ENCODE peak calls at places on chromosomes 13 and 19, in five cellular contexts. One of them, this sample, is unnamed. For H3K36me3 and H3K27me3, the result is how much of the 10 kb centered on the place peaks cover.

GRCh38 chr19:17948967-17949930 is 16.4 kb downstream of the CCDC124 start:
- DNase-seq in brain microvascular endothelial cell: no peak
- DNase-seq in tibial nerve: no peak
- DNase-seq in hepatocyte: no peak
- DNase-seq in heart left ventricle: no peak
- DNase-seq in this sample: peak

GRCh38 chr13:25067054-25067453 is 28.9 kb upstream of the PABPC3 start:
- DNase-seq in heart left ventricle: no peak
- DNase-seq in brain microvascular endothelial cell: no peak
- DNase-seq in tibial nerve: no peak
- DNase-seq in hepatocyte: no peak
- DNase-seq in this sample: no peak

GRCh38 chr19:38149597-38149996 is 74.4 kb downstream of the DPF1 start:
- DNase-seq in tibial nerve: no peak
- DNase-seq in brain microvascular endothelial cell: no peak
- DNase-seq in heart left ventricle: no peak
- DNase-seq in hepatocyte: no peak
- DNase-seq in this sample: no peak

GRCh38 chr13:23709521-23709920 is 139.3 kb downstream of the TNFRSF19 start:
- DNase-seq in brain microvascular endothelial cell: no peak
- DNase-seq in hepatocyte: no peak
- DNase-seq in heart left ventricle: no peak
- DNase-seq in tibial nerve: no peak
- DNase-seq in this sample: no peak

GRCh38 chr19:30333291-30334065 is 38.7 kb upstream of the ZNF536 start:
- DNase-seq in tibial nerve: no peak
- DNase-seq in heart left ventricle: no peak
- DNase-seq in brain microvascular endothelial cell: no peak
- DNase-seq in hepatocyte: no peak
- DNase-seq in this sample: no peak

GRCh38 chr19:4641132-4641531 is 1.8 kb downstream of the TNFAIP8L1 start:
- DNase-seq in brain microvascular endothelial cell: no peak
- DNase-seq in hepatocyte: peak
- DNase-seq in heart left ventricle: no peak
- DNase-seq in tibial nerve: no peak
- DNase-seq in this sample: no peak

GRCh38 chr19:56098731-56099577 is 22.1 kb downstream of the ZNF787 start:
- DNase-seq in brain microvascular endothelial cell: no peak
- DNase-seq in heart left ventricle: no peak
- DNase-seq in tibial nerve: no peak
- DNase-seq in hepatocyte: no peak
- DNase-seq in this sample: no peak

GRCh38 chr19:54662730-54663129 is at the start of gene LILRB4:
- DNase-seq in tibial nerve: peak
- DNase-seq in hepatocyte: no peak
- DNase-seq in brain microvascular endothelial cell: no peak
- DNase-seq in heart left ventricle: peak
- DNase-seq in this sample: no peak

GRCh38 chr19:5707576-5708575 is 12.1 kb downstream of the LONP1 start:
- DNase-seq in heart left ventricle: no peak
- DNase-seq in tibial nerve: no peak
- DNase-seq in brain microvascular endothelial cell: no peak
- DNase-seq in hepatocyte: no peak
- DNase-seq in this sample: no peak

GRCh38 chr19:5705552-5705951 is 14.4 kb downstream of the LONP1 start:
- DNase-seq in tibial nerve: no peak
- DNase-seq in hepatocyte: no peak
- DNase-seq in heart left ventricle: no peak
- DNase-seq in brain microvascular endothelial cell: no peak
- DNase-seq in this sample: no peak

GRCh38 chr19:5700455-5701092 is 10.5 kb downstream of the RPL36 start:
- DNase-seq in hepatocyte: peak
- DNase-seq in brain microvascular endothelial cell: no peak
- DNase-seq in tibial nerve: no peak
- DNase-seq in heart left ventricle: no peak
- DNase-seq in this sample: no peak

GRCh38 chr19:5706876-5707573 is 12.9 kb downstream of the LONP1 start:
- DNase-seq in heart left ventricle: no peak
- DNase-seq in hepatocyte: no peak
- DNase-seq in brain microvascular endothelial cell: no peak
- DNase-seq in tibial nerve: no peak
- DNase-seq in this sample: no peak

GRCh38 chr19:5703819-5704818 is 14.0 kb downstream of the RPL36 start:
- DNase-seq in brain microvascular endothelial cell: no peak
- DNase-seq in heart left ventricle: no peak
- DNase-seq in tibial nerve: no peak
- DNase-seq in hepatocyte: no peak
- DNase-seq in this sample: no peak
- H3K36me3 ChIP-seq in brain microvascular endothelial cell: half or more
- H3K36me3 ChIP-seq in heart left ventricle: under half
- H3K36me3 ChIP-seq in tibial nerve: under half
- H3K36me3 ChIP-seq in hepatocyte: under half
- H3K36me3 ChIP-seq in this sample: under half

DNA sequence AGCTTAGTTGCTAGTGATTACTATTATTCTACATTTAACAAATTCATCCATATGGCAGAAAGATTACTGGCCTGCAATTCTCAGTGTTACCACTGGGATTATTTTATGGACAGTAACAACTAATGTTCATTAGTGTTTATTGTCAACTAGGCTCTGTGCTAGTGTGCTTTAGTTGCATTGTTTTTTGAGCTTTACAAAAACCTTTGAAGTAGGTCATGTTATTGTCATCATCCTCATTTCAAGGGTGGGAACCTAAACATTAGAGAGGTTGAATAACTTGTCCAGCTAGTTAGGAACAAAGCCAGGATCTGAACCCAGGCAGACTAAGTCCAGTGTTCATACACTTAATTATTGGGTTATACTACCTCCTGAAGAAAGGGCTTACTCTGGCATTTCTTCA is 27.8 kb upstream of the TDRD3 start:
- DNase-seq in tibial nerve: no peak
- DNase-seq in hepatocyte: no peak
- DNase-seq in brain microvascular endothelial cell: no peak
- DNase-seq in heart left ventricle: no peak
- DNase-seq in this sample: no peak
- TF ChIP-seq CTCF in tibial nerve: no peak
- TF ChIP-seq CTCF in hepatocyte: peak
- TF ChIP-seq CTCF in brain microvascular endothelial cell: peak
- TF ChIP-seq CTCF in heart left ventricle: peak
- TF ChIP-seq CTCF in this sample: peak

GRCh38 chr19:12996542-12997094 is 1.3 kb downstream of the NFIX start:
- DNase-seq in hepatocyte: no peak
- DNase-seq in tibial nerve: peak
- DNase-seq in heart left ventricle: peak
- DNase-seq in brain microvascular endothelial cell: no peak
- DNase-seq in this sample: no peak
- H3K27me3 ChIP-seq in hepatocyte: half or more
- H3K27me3 ChIP-seq in tibial nerve: under half
- H3K27me3 ChIP-seq in heart left ventricle: under half
- H3K27me3 ChIP-seq in brain microvascular endothelial cell: under half
- H3K27me3 ChIP-seq in this sample: under half

GRCh38 chr19:2228157-2229030 is 7.7 kb downstream of the PLEKHJ1 start:
- DNase-seq in tibial nerve: no peak
- DNase-seq in hepatocyte: no peak
- DNase-seq in heart left ventricle: no peak
- DNase-seq in brain microvascular endothelial cell: no peak
- DNase-seq in this sample: no peak

GRCh38 chr19:2231621-2232221 is 4.4 kb downstream of the PLEKHJ1 start:
- DNase-seq in hepatocyte: no peak
- DNase-seq in tibial nerve: no peak
- DNase-seq in heart left ventricle: no peak
- DNase-seq in brain microvascular endothelial cell: no peak
- DNase-seq in this sample: no peak

GRCh38 chr19:2230807-2231533 is 5.2 kb downstream of the PLEKHJ1 start:
- DNase-seq in tibial nerve: no peak
- DNase-seq in heart left ventricle: no peak
- DNase-seq in hepatocyte: no peak
- DNase-seq in brain microvascular endothelial cell: no peak
- DNase-seq in this sample: no peak

GRCh38 chr19:2229103-2230028 is 6.8 kb downstream of the PLEKHJ1 start:
- DNase-seq in hepatocyte: no peak
- DNase-seq in tibial nerve: no peak
- DNase-seq in heart left ventricle: no peak
- DNase-seq in brain microvascular endothelial cell: no peak
- DNase-seq in this sample: no peak

DNA sequence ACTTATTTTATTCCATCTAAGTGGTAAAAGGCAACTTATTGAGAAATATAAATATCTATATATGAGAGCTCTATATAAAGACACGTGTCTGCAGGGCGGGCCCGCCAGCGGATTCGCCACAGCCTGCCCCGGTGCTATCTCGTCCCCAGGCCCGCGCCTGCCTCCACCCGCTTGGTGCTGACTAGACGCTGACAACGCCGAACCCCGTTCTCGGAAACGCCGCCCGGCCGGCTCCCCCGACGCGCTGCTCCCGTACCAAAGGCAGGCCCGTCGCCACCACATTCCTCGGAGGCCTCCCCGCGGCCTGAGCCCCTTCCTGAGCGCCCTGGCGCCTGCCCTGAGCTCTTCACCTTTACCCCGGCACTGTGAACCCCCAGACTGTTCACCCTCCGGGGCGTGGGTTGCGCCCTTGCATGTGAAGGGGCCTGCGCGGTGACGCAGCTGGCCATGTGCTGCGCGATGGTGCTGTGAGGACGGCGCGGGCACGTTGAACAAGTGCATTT is 6.0 kb downstream of the PLEKHJ1 start:
- DNase-seq in hepatocyte: no peak
- DNase-seq in tibial nerve: no peak
- DNase-seq in brain microvascular endothelial cell: no peak
- DNase-seq in heart left ventricle: no peak
- DNase-seq in this sample: no peak
- H3K36me3 ChIP-seq in hepatocyte: under half
- H3K36me3 ChIP-seq in tibial nerve: under half
- H3K36me3 ChIP-seq in brain microvascular endothelial cell: half or more
- H3K36me3 ChIP-seq in heart left ventricle: under half
- H3K36me3 ChIP-seq in this sample: under half

GRCh38 chr13:71672527-71672926 is 194.5 kb downstream of the DACH1 start:
- DNase-seq in heart left ventricle: no peak
- DNase-seq in brain microvascular endothelial cell: no peak
- DNase-seq in hepatocyte: no peak
- DNase-seq in tibial nerve: no peak
- DNase-seq in this sample: no peak
- TF ChIP-seq CTCF in heart left ventricle: no peak
- TF ChIP-seq CTCF in brain microvascular endothelial cell: peak
- TF ChIP-seq CTCF in hepatocyte: peak
- TF ChIP-seq CTCF in tibial nerve: no peak
- TF ChIP-seq CTCF in this sample: peak

DNA sequence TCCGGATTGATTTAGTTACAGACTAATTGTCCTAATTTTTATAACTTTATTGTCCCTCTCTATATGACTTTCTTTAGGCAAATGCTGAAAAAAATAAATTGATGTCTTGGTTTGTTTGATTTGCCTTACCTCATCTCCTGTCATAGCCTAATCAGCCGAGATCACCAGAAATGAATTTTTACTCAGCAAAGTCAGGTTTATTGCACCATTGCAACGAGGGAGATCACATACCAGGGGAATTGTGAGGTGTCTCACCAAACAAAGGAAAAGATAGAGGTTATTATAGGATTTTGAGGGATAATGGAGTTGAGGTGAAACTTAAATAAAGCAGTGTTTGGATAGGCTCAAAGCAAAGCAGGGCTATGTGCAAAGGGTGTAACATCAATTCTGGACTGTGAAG is 372.6 kb downstream of the OXGR1 start:
- DNase-seq in hepatocyte: no peak
- DNase-seq in brain microvascular endothelial cell: no peak
- DNase-seq in tibial nerve: no peak
- DNase-seq in heart left ventricle: no peak
- DNase-seq in this sample: no peak
- H3K27me3 ChIP-seq in hepatocyte: under half
- H3K27me3 ChIP-seq in brain microvascular endothelial cell: under half
- H3K27me3 ChIP-seq in tibial nerve: under half
- H3K27me3 ChIP-seq in heart left ventricle: under half
- H3K27me3 ChIP-seq in this sample: under half

This sample was measured in GM06990.